ENCODE peak calls at places on chromosomes 11 and 22, in five cellular contexts. One of them, this sample, is unnamed.

GRCh38 chr11:103541186-103541795 is 432.1 kb downstream of the DYNC2H1 start:
- DNase-seq in left ventricle myocardium inferior: no peak
- DNase-seq in heart right ventricle: no peak
- DNase-seq in body of pancreas: no peak
- DNase-seq in transverse colon: no peak
- DNase-seq in this sample: no peak

GRCh38 chr11:36141595-36141994 is 147.6 kb downstream of the COMMD9 start:
- DNase-seq in left ventricle myocardium inferior: no peak
- DNase-seq in heart right ventricle: no peak
- DNase-seq in body of pancreas: no peak
- DNase-seq in transverse colon: no peak
- DNase-seq in this sample: no peak

GRCh38 chr22:46055851-46056168 is 78.8 kb upstream of the WNT7B start:
- DNase-seq in left ventricle myocardium inferior: no peak
- DNase-seq in transverse colon: no peak
- DNase-seq in body of pancreas: no peak
- DNase-seq in heart right ventricle: no peak
- DNase-seq in this sample: no peak

GRCh38 chr22:41885576-41885975 is 29.3 kb downstream of the SHISA8 start:
- DNase-seq in transverse colon: no peak
- DNase-seq in left ventricle myocardium inferior: no peak
- DNase-seq in heart right ventricle: no peak
- DNase-seq in body of pancreas: no peak
- DNase-seq in this sample: no peak

GRCh38 chr22:27041745-27042144 is 384.4 kb downstream of the MIAT start:
- DNase-seq in heart right ventricle: no peak
- DNase-seq in body of pancreas: no peak
- DNase-seq in transverse colon: no peak
- DNase-seq in left ventricle myocardium inferior: no peak
- DNase-seq in this sample: no peak

GRCh38 chr11:116421529-116422185 is 351.1 kb downstream of the BUD13 start:
- DNase-seq in left ventricle myocardium inferior: no peak
- DNase-seq in body of pancreas: no peak
- DNase-seq in heart right ventricle: no peak
- DNase-seq in transverse colon: no peak
- DNase-seq in this sample: no peak

GRCh38 chr11:94574193-94574961 is 7.2 kb downstream of the PIWIL4 start:
- DNase-seq in transverse colon: no peak
- DNase-seq in body of pancreas: no peak
- DNase-seq in heart right ventricle: no peak
- DNase-seq in left ventricle myocardium inferior: no peak
- DNase-seq in this sample: no peak

GRCh38 chr11:66347425-66348276 is at the start of gene B4GAT1:
- DNase-seq in body of pancreas: peak
- DNase-seq in heart right ventricle: peak
- DNase-seq in transverse colon: peak
- DNase-seq in left ventricle myocardium inferior: peak
- DNase-seq in this sample: peak

GRCh38 chr11:18105086-18105801 is 638 bp downstream of the SAAL1 start:
- DNase-seq in left ventricle myocardium inferior: no peak
- DNase-seq in transverse colon: no peak
- DNase-seq in heart right ventricle: no peak
- DNase-seq in body of pancreas: no peak
- DNase-seq in this sample: no peak

GRCh38 chr11:2787816-2788750 is 88.3 kb upstream of the KCNQ1OT1 start:
- DNase-seq in heart right ventricle: peak
- DNase-seq in transverse colon: peak
- DNase-seq in left ventricle myocardium inferior: peak
- DNase-seq in body of pancreas: peak
- DNase-seq in this sample: no peak

GRCh38 chr11:64763804-64764611 is 4.2 kb upstream of the PYGM start:
- DNase-seq in body of pancreas: no peak
- DNase-seq in transverse colon: no peak
- DNase-seq in heart right ventricle: no peak
- DNase-seq in left ventricle myocardium inferior: no peak
- DNase-seq in this sample: no peak

GRCh38 chr11:64597671-64598101 is 6.7 kb downstream of the SLC22A12 start:
- DNase-seq in heart right ventricle: no peak
- DNase-seq in transverse colon: no peak
- DNase-seq in left ventricle myocardium inferior: no peak
- DNase-seq in body of pancreas: no peak
- DNase-seq in this sample: no peak

GRCh38 chr11:63683133-63683991 is 2.1 kb downstream of the RTN3 start:
- DNase-seq in transverse colon: no peak
- DNase-seq in body of pancreas: no peak
- DNase-seq in heart right ventricle: no peak
- DNase-seq in left ventricle myocardium inferior: no peak
- DNase-seq in this sample: no peak

GRCh38 chr11:843818-844692 is 1.4 kb downstream of the TSPAN4 start:
- DNase-seq in left ventricle myocardium inferior: peak
- DNase-seq in transverse colon: peak
- DNase-seq in body of pancreas: peak
- DNase-seq in heart right ventricle: peak
- DNase-seq in this sample: peak

GRCh38 chr11:119130662-119131061 is 9.3 kb downstream of the HINFP start:
- DNase-seq in left ventricle myocardium inferior: no peak
- DNase-seq in body of pancreas: no peak
- DNase-seq in transverse colon: no peak
- DNase-seq in heart right ventricle: no peak
- DNase-seq in this sample: no peak

GRCh38 chr22:35739642-35740041 is 22.0 kb downstream of the APOL5 start:
- DNase-seq in body of pancreas: no peak
- DNase-seq in left ventricle myocardium inferior: no peak
- DNase-seq in heart right ventricle: no peak
- DNase-seq in transverse colon: no peak
- DNase-seq in this sample: no peak

GRCh38 chr11:26905368-26905767 is 88.5 kb upstream of the FIBIN start:
- DNase-seq in heart right ventricle: no peak
- DNase-seq in transverse colon: no peak
- DNase-seq in left ventricle myocardium inferior: no peak
- DNase-seq in body of pancreas: no peak
- DNase-seq in this sample: no peak

GRCh38 chr11:111702623-111703022 is 63.6 kb downstream of the PPP2R1B start:
- DNase-seq in heart right ventricle: no peak
- DNase-seq in left ventricle myocardium inferior: no peak
- DNase-seq in body of pancreas: no peak
- DNase-seq in transverse colon: no peak
- DNase-seq in this sample: no peak

GRCh38 chr22:46297151-46297819 is 615 bp downstream of the GTSE1 start:
- DNase-seq in left ventricle myocardium inferior: peak
- DNase-seq in transverse colon: no peak
- DNase-seq in body of pancreas: peak
- DNase-seq in heart right ventricle: no peak
- DNase-seq in this sample: no peak

GRCh38 chr11:12127206-12127898 is 17.0 kb downstream of the MICAL2 start:
- DNase-seq in transverse colon: no peak
- DNase-seq in heart right ventricle: no peak
- DNase-seq in body of pancreas: no peak
- DNase-seq in left ventricle myocardium inferior: no peak
- DNase-seq in this sample: no peak

GRCh38 chr11:125451400-125452124 is 44.5 kb downstream of the FEZ1 start:
- DNase-seq in body of pancreas: peak
- DNase-seq in left ventricle myocardium inferior: peak
- DNase-seq in heart right ventricle: peak
- DNase-seq in transverse colon: peak
- DNase-seq in this sample: no peak

GRCh38 chr11:123519055-123519796 is 89.2 kb downstream of the GRAMD1B start:
- DNase-seq in transverse colon: no peak
- DNase-seq in heart right ventricle: no peak
- DNase-seq in body of pancreas: no peak
- DNase-seq in left ventricle myocardium inferior: no peak
- DNase-seq in this sample: no peak

GRCh38 chr11:115784796-115785521 is 280.7 kb upstream of the CADM1 start:
- DNase-seq in transverse colon: peak
- DNase-seq in left ventricle myocardium inferior: peak
- DNase-seq in body of pancreas: peak
- DNase-seq in heart right ventricle: peak
- DNase-seq in this sample: no peak

GRCh38 chr11:74566386-74566960 is 25.9 kb upstream of the POLD3 start:
- DNase-seq in left ventricle myocardium inferior: no peak
- DNase-seq in heart right ventricle: no peak
- DNase-seq in transverse colon: no peak
- DNase-seq in body of pancreas: peak
- DNase-seq in this sample: no peak

GRCh38 chr11:74572349-74572748 is 20.0 kb upstream of the POLD3 start:
- DNase-seq in heart right ventricle: no peak
- DNase-seq in body of pancreas: no peak
- DNase-seq in left ventricle myocardium inferior: no peak
- DNase-seq in transverse colon: no peak
- DNase-seq in this sample: no peak

GRCh38 chr11:74571062-74571399 is 21.4 kb upstream of the POLD3 start:
- DNase-seq in transverse colon: no peak
- DNase-seq in body of pancreas: no peak
- DNase-seq in heart right ventricle: no peak
- DNase-seq in left ventricle myocardium inferior: no peak
- DNase-seq in this sample: no peak

GRCh38 chr11:74568028-74568427 is 24.4 kb upstream of the POLD3 start:
- DNase-seq in left ventricle myocardium inferior: no peak
- DNase-seq in body of pancreas: no peak
- DNase-seq in heart right ventricle: no peak
- DNase-seq in transverse colon: no peak
- DNase-seq in this sample: no peak

DNA sequence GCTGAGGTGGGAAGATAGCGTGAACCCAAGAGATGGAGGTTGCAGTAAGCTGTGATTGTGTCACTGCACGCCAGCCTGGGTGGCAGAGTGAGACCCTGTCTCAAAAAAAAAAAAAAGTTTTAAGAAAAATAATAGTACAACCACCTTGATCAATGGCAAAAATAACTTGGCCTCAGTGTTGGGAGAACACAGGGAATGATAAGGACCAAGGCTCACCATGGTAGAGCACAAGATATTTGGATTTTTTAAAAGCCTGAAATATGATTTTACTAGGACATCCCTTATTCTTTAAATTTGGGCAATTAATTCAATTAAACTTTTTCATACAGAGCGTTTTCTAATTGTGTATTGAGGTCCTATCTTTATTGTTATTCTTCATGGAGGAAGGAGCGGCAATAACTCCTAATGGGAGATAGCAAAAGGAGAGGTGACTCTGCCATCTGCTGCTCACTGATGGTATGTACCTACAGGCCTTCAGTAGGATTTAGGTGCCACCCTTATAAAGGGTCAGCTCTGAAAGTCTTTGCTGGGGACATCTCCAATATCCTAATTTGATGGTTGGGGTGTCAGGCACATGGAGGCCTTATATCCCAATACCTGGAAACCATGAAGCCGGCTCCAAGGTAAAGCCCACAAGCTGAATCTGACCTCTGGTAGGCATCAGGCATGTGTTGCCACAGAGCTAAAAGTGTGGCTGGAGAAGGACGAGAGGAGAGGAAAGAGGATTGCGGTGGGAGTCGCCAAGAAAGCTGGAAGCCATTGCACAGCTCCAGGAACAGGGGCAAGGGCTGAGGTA is 21.9 kb upstream of the POLD3 start:
- DNase-seq in heart right ventricle: peak
- DNase-seq in body of pancreas: peak
- DNase-seq in transverse colon: peak
- DNase-seq in left ventricle myocardium inferior: no peak
- DNase-seq in this sample: no peak
- H3K4me3 ChIP-seq in heart right ventricle: no peak
- H3K4me3 ChIP-seq in body of pancreas: no peak
- H3K4me3 ChIP-seq in transverse colon: no peak
- H3K4me3 ChIP-seq in left ventricle myocardium inferior: no peak
- H3K4me3 ChIP-seq in this sample: no peak

DNA sequence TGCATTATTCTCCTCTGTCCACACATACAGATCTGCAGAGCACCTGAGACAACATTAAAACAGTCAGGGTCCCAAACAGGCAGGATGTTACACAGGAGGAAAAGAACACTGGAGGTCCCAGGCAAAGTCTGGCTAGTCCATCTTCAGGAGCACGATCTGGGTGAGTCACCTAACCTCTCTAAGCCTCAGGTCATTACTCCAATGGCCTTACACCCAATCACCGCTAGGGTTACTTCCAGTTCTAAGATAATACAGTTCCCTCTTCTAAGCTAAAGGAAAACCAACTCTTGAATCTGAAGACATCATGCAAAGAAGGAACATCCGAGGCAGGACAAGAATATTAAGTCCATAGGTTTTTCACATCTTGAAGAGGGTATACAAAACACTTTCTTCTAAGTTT is 24.5 kb downstream of the ASCC2 start:
- DNase-seq in left ventricle myocardium inferior: no peak
- DNase-seq in body of pancreas: no peak
- DNase-seq in heart right ventricle: no peak
- DNase-seq in transverse colon: no peak
- DNase-seq in this sample: no peak
- TF ChIP-seq CTCF in left ventricle myocardium inferior: no peak
- TF ChIP-seq CTCF in body of pancreas: no peak
- TF ChIP-seq CTCF in heart right ventricle: no peak
- TF ChIP-seq CTCF in transverse colon: no peak
- TF ChIP-seq CTCF in this sample: no peak

DNA sequence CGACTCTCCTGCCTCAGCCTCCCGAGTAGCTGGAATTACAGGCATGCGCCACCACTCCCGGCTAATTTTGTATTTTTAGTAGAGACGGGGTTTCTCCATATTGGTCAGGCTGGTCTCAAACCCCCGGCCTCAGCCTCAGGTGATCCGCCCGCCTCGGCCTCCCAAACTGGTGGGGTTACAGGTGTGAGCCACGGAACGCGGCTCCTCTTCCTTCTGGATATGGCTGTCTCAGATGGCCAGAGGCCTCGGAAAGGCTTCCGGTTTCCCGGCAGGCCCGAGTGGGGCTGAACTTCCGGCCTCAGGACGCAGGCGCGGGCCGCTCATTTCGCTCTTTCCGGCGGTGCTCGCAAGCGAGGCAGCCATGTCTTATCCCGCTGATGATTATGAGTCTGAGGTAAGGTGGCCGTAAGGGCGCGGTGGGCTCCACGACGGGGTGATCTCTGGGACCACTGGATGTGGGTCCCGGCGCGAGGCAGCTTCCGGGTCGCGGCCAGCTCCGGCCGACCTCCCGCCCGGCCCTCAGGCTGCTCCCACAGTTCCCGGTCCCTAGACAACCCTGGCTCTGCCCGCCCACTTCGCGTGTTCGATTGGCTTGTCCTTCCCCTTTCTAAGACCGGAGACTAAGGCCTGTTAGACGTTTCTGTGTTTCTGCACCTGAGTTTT is at the start of gene EIF3L:
- DNase-seq in body of pancreas: peak
- DNase-seq in heart right ventricle: peak
- DNase-seq in left ventricle myocardium inferior: peak
- DNase-seq in transverse colon: peak
- DNase-seq in this sample: peak
- H3K27ac ChIP-seq in body of pancreas: peak
- H3K27ac ChIP-seq in heart right ventricle: peak
- H3K27ac ChIP-seq in left ventricle myocardium inferior: peak
- H3K27ac ChIP-seq in transverse colon: peak
- H3K27ac ChIP-seq in this sample: peak

DNA sequence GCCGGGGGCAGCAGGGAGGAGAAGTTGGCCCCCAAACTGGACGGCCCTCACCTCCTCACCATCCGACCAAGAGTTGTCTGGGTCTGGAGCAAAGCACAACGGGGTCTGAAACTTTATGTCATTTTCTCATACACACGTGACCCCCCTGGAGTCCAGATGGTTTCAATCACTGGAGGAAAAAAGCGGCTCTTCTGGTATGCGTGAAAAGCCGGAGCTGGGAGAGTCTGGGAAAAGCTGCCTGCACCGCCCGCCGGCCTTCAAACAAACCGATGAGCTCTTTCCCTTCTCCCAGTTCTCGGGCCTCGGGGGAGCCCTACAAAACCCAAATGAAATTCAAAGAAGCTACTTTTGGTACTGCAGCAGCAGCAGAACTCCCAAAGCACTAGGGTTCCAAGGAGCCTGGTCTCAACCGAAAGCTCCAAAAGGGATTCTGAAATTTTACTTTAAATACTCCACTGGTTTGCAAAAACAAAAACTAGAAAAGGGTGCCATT is 39.7 kb upstream of the AKIP1 start:
- DNase-seq in heart right ventricle: peak
- DNase-seq in transverse colon: peak
- DNase-seq in body of pancreas: peak
- DNase-seq in left ventricle myocardium inferior: peak
- DNase-seq in this sample: peak
- H3K4me3 ChIP-seq in heart right ventricle: peak
- H3K4me3 ChIP-seq in transverse colon: peak
- H3K4me3 ChIP-seq in body of pancreas: peak
- H3K4me3 ChIP-seq in left ventricle myocardium inferior: peak
- H3K4me3 ChIP-seq in this sample: peak